ENCODE peak calls at places on chromosomes 7 and 10, in four cellular contexts. I, U, M and A are unnamed samples.

GRCh38 chr10:62732841-62733653 is 71.5 kb upstream of the ADO start:
- DNase-seq in I (peak), U (peak), M (peak), A (peak)

GRCh38 chr10:3887885-3888476 is 103.0 kb upstream of the KLF6 start:
- DNase-seq in I (peak), U (peak), M (peak), A (peak)

GRCh38 chr7:148230341-148230740 is 360.2 kb upstream of the C7orf33 start:
- DNase-seq in I (no peak), U (no peak), M (no peak), A (no peak)

GRCh38 chr7:156614434-156615264 is 25.9 kb upstream of the RNF32 start:
- DNase-seq in I (no peak), U (no peak), M (no peak), A (no peak)

GRCh38 chr10:62769574-62770242 is 34.8 kb upstream of the ADO start:
- DNase-seq in I (peak), U (no peak), M (peak), A (no peak)

GRCh38 chr10:75286901-75287300 is 51.1 kb upstream of the COMTD1 start:
- DNase-seq in I (no peak), U (no peak), M (no peak), A (no peak)

GRCh38 chr10:1737222-1738061 is at the start of gene ADARB2:
- DNase-seq in I (peak), U (no peak), M (peak), A (peak)

GRCh38 chr7:31371621-31372020 is 31.1 kb upstream of the NEUROD6 start:
- DNase-seq in I (no peak), U (no peak), M (no peak), A (no peak)

GRCh38 chr7:30453016-30453415 is 25.6 kb downstream of the NOD1 start:
- DNase-seq in I (no peak), U (no peak), M (no peak), A (no peak)

GRCh38 chr10:70404906-70405824 is 1.2 kb downstream of the EIF4EBP2 start:
- DNase-seq in I (peak), U (peak), M (peak), A (peak)

GRCh38 chr7:47282790-47283496 is 299.0 kb downstream of the TNS3 start:
- DNase-seq in I (no peak), U (no peak), M (no peak), A (no peak)

GRCh38 chr10:77857272-77857671 is 69.3 kb downstream of the DLG5 start:
- DNase-seq in I (peak), U (no peak), M (no peak), A (no peak)

GRCh38 chr7:51446785-51447184 is 130.2 kb upstream of the COBL start:
- DNase-seq in I (no peak), U (no peak), M (no peak), A (no peak)

GRCh38 chr7:16299853-16300252 is 121.5 kb downstream of the CRPPA start:
- DNase-seq in I (no peak), U (no peak), M (no peak), A (no peak)

GRCh38 chr7:64888901-64889685 is 14.0 kb upstream of the ZNF273 start:
- DNase-seq in I (peak), U (peak), M (no peak), A (no peak)

GRCh38 chr7:51316666-51317581 is at the start of gene COBL:
- DNase-seq in I (no peak), U (no peak), M (peak), A (no peak)

GRCh38 chr7:43784030-43785001 is 25.8 kb downstream of the BLVRA start:
- DNase-seq in I (peak), U (no peak), M (peak), A (no peak)

GRCh38 chr10:53013201-53013808 is 240.7 kb upstream of the MBL2 start:
- DNase-seq in I (no peak), U (no peak), M (no peak), A (no peak)

GRCh38 chr7:132654150-132654549 is 77.9 kb upstream of the PLXNA4 start:
- DNase-seq in I (peak), U (peak), M (no peak), A (no peak)

GRCh38 chr7:123022576-123022975 is 27.1 kb upstream of the TAS2R16 start:
- DNase-seq in I (no peak), U (peak), M (peak), A (no peak)

GRCh38 chr7:25759281-25759680 is 392.7 kb upstream of the NFE2L3 start:
- DNase-seq in I (no peak), U (no peak), M (no peak), A (no peak)

GRCh38 chr7:16027396-16027795 is 340.9 kb upstream of the MEOX2 start:
- DNase-seq in I (no peak), U (no peak), M (no peak), A (no peak)

GRCh38 chr10:28217848-28218247 is 85.0 kb downstream of the MPP7 start:
- DNase-seq in I (peak), U (peak), M (peak), A (peak)

GRCh38 chr10:12324530-12324929 is 24.8 kb upstream of the CAMK1D start:
- DNase-seq in I (no peak), U (no peak), M (no peak), A (no peak)

GRCh38 chr10:42827201-42827600 is 44.6 kb downstream of the BMS1 start:
- DNase-seq in I (no peak), U (no peak), M (no peak), A (no peak)

GRCh38 chr10:85548038-85548437 is 818.6 kb downstream of the GRID1 start:
- DNase-seq in I (no peak), U (peak), M (peak), A (peak)

GRCh38 chr10:88091490-88092061 is 228.2 kb downstream of the PTEN start:
- DNase-seq in I (no peak), U (no peak), M (no peak), A (no peak)

GRCh38 chr10:109895095-109895818 is 28.1 kb downstream of the XPNPEP1 start:
- DNase-seq in I (peak), U (peak), M (peak), A (peak)

GRCh38 chr10:13956826-13957225 is 370.1 kb downstream of the PRPF18 start:
- DNase-seq in I (peak), U (peak), M (no peak), A (no peak)

GRCh38 chr7:126662826-126663225 is 589.9 kb downstream of the GRM8 start:
- DNase-seq in I (no peak), U (no peak), M (no peak), A (no peak)

GRCh38 chr10:126683466-126683865 is 13.0 kb upstream of the C10orf90 start:
- DNase-seq in I (no peak), U (no peak), M (no peak), A (no peak)

GRCh38 chr10:101066146-101066889 is 4.5 kb downstream of the KAZALD1 start:
- DNase-seq in I (peak), U (peak), M (peak), A (no peak)

GRCh38 chr10:121974535-121975294 is at the start of gene NSMCE4A:
- DNase-seq in I (peak), U (peak), M (peak), A (no peak)
- TF ChIP-seq CTCF in I (peak), U (no peak), M (peak), A (no peak)

GRCh38 chr10:7130191-7130911 is 280.5 kb downstream of the SFMBT2 start:
- DNase-seq in I (no peak), U (no peak), M (no peak), A (no peak)
- H3K4me3 ChIP-seq in I (no peak), U (no peak), M (no peak), A (no peak)

GRCh38 chr7:128347573-128348147 is 4.0 kb upstream of the RBM28 start:
- DNase-seq in I (peak), U (peak), M (no peak), A (no peak)
- TF ChIP-seq CTCF in I (peak), U (peak), M (peak), A (peak)

GRCh38 chr10:89207801-89208551 is 859 bp upstream of the CH25H start:
- DNase-seq in I (peak), U (peak), M (no peak), A (no peak)
- H3K4me3 ChIP-seq in I (peak), U (peak), M (peak), A (peak)

DNA sequence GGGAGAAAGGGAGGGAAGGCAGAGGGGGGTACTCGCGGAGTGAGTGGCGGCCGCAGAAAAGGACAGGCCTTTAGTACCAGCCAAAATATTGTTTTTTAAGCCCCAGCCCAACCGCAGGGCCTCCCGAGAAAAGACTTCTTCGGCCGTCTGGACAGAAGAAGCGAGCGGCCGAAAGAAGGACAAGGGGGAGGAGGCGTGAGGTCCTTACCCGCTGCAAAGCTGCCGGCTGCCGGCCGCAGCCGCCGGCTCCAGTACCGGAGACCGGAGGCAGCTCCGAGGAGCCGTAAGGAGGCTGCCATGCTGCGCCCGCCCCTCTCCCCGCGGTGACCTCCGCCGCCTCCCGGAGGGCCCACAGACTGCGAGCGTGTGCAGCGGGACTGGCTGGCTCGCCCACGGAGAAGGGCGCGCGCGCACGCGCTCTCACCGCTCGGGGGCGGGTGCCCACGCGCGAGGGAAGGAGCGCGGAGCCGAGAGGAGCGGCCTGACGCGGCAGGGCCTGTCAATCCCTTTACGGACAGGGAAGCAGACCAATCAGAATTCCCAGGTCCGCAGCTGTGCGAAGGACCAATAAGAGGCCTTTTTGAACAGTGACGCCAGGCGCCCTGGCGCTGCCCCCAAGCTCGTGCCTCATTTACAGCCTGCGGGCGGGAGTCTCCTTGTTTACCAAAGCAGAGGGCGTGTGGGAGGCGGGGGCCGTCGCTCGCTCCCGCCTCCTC is at the start of gene HIBADH:
- DNase-seq in I (peak), U (peak), M (peak), A (peak)
- TF ChIP-seq CTCF in I (no peak), U (no peak), M (no peak), A (peak)

GRCh38 chr7:4173615-4174014 is 508.5 kb upstream of the FOXK1 start:
- DNase-seq in I (no peak), U (no peak), M (no peak), A (no peak)
- H3K4me3 ChIP-seq in I (no peak), U (no peak), M (no peak), A (no peak)

GRCh38 chr10:51687296-51687695 is 12.1 kb downstream of the CSTF2T start:
- DNase-seq in I (no peak), U (no peak), M (no peak), A (no peak)
- TF ChIP-seq CTCF in I (no peak), U (no peak), M (no peak), A (no peak)

GRCh38 chr10:29257784-29258135 is 31.1 kb upstream of the LYZL1 start:
- DNase-seq in I (no peak), U (no peak), M (no peak), A (no peak)
- H3K4me3 ChIP-seq in I (no peak), U (no peak), M (no peak), A (no peak)